ENCODE peak calls at places on chromosome 12, in eight cellular contexts. One of them, this sample, is unnamed.

GRCh38 chr12:32266756-32267155 is 132.6 kb upstream of the FGD4 start:
- DNase-seq in nephron progenitor cell: no peak
- DNase-seq in T follicular helper cell: no peak
- DNase-seq in T-cell: no peak
- DNase-seq in smooth muscle cell of the brain vasculature: no peak
- DNase-seq in C1 segment of cervical spinal cord: no peak
- DNase-seq in uterus: no peak
- DNase-seq in cortex of kidney: no peak
- DNase-seq in this sample: no peak

GRCh38 chr12:9064201-9064814 is 51.4 kb downstream of the A2M start:
- DNase-seq in T follicular helper cell: peak
- DNase-seq in C1 segment of cervical spinal cord: no peak
- DNase-seq in nephron progenitor cell: peak
- DNase-seq in smooth muscle cell of the brain vasculature: no peak
- DNase-seq in T-cell: peak
- DNase-seq in uterus: peak
- DNase-seq in cortex of kidney: no peak
- DNase-seq in this sample: no peak

GRCh38 chr12:5898874-5899273 is 46.2 kb downstream of the ANO2 start:
- DNase-seq in C1 segment of cervical spinal cord: no peak
- DNase-seq in cortex of kidney: no peak
- DNase-seq in nephron progenitor cell: no peak
- DNase-seq in T-cell: no peak
- DNase-seq in uterus: no peak
- DNase-seq in smooth muscle cell of the brain vasculature: no peak
- DNase-seq in T follicular helper cell: no peak
- DNase-seq in this sample: peak

GRCh38 chr12:119940881-119941280 is 48.2 kb upstream of the BICDL1 start:
- DNase-seq in smooth muscle cell of the brain vasculature: no peak
- DNase-seq in C1 segment of cervical spinal cord: no peak
- DNase-seq in T follicular helper cell: no peak
- DNase-seq in T-cell: no peak
- DNase-seq in uterus: no peak
- DNase-seq in nephron progenitor cell: no peak
- DNase-seq in cortex of kidney: no peak
- DNase-seq in this sample: no peak

GRCh38 chr12:72072613-72073212 is 134.1 kb downstream of the TPH2 start:
- DNase-seq in T follicular helper cell: no peak
- DNase-seq in cortex of kidney: no peak
- DNase-seq in uterus: no peak
- DNase-seq in C1 segment of cervical spinal cord: no peak
- DNase-seq in smooth muscle cell of the brain vasculature: no peak
- DNase-seq in T-cell: no peak
- DNase-seq in nephron progenitor cell: no peak
- DNase-seq in this sample: no peak

GRCh38 chr12:114339626-114340025 is 66.3 kb downstream of the TBX5 start:
- DNase-seq in smooth muscle cell of the brain vasculature: no peak
- DNase-seq in cortex of kidney: no peak
- DNase-seq in T follicular helper cell: no peak
- DNase-seq in nephron progenitor cell: no peak
- DNase-seq in C1 segment of cervical spinal cord: no peak
- DNase-seq in T-cell: no peak
- DNase-seq in uterus: no peak
- DNase-seq in this sample: no peak

GRCh38 chr12:47984331-47984801 is 19.9 kb downstream of the COL2A1 start:
- DNase-seq in T-cell: no peak
- DNase-seq in nephron progenitor cell: no peak
- DNase-seq in smooth muscle cell of the brain vasculature: no peak
- DNase-seq in C1 segment of cervical spinal cord: no peak
- DNase-seq in T follicular helper cell: no peak
- DNase-seq in cortex of kidney: no peak
- DNase-seq in uterus: no peak
- DNase-seq in this sample: no peak

GRCh38 chr12:4763549-4763948 is 43.3 kb downstream of the GALNT8 start:
- DNase-seq in cortex of kidney: no peak
- DNase-seq in T follicular helper cell: no peak
- DNase-seq in smooth muscle cell of the brain vasculature: no peak
- DNase-seq in T-cell: no peak
- DNase-seq in uterus: peak
- DNase-seq in nephron progenitor cell: peak
- DNase-seq in C1 segment of cervical spinal cord: no peak
- DNase-seq in this sample: no peak

GRCh38 chr12:6532051-6532926 is 2.0 kb upstream of the GAPDH start:
- DNase-seq in C1 segment of cervical spinal cord: no peak
- DNase-seq in nephron progenitor cell: peak
- DNase-seq in uterus: peak
- DNase-seq in T-cell: peak
- DNase-seq in cortex of kidney: no peak
- DNase-seq in smooth muscle cell of the brain vasculature: no peak
- DNase-seq in T follicular helper cell: peak
- DNase-seq in this sample: no peak

GRCh38 chr12:75913502-75914110 is 118.0 kb downstream of the PHLDA1 start:
- DNase-seq in uterus: no peak
- DNase-seq in C1 segment of cervical spinal cord: no peak
- DNase-seq in T-cell: no peak
- DNase-seq in cortex of kidney: no peak
- DNase-seq in smooth muscle cell of the brain vasculature: no peak
- DNase-seq in T follicular helper cell: no peak
- DNase-seq in nephron progenitor cell: no peak
- DNase-seq in this sample: no peak

GRCh38 chr12:52976574-52977071 is 27.7 kb downstream of the KRT18 start:
- DNase-seq in C1 segment of cervical spinal cord: no peak
- DNase-seq in T-cell: no peak
- DNase-seq in T follicular helper cell: no peak
- DNase-seq in uterus: no peak
- DNase-seq in smooth muscle cell of the brain vasculature: no peak
- DNase-seq in cortex of kidney: no peak
- DNase-seq in nephron progenitor cell: peak
- DNase-seq in this sample: no peak

GRCh38 chr12:65886996-65887395 is 62.7 kb downstream of the HMGA2 start:
- DNase-seq in T-cell: no peak
- DNase-seq in smooth muscle cell of the brain vasculature: no peak
- DNase-seq in uterus: no peak
- DNase-seq in C1 segment of cervical spinal cord: no peak
- DNase-seq in T follicular helper cell: no peak
- DNase-seq in nephron progenitor cell: no peak
- DNase-seq in cortex of kidney: no peak
- DNase-seq in this sample: no peak

GRCh38 chr12:27907766-27908165 is 64.8 kb downstream of the PTHLH start:
- DNase-seq in C1 segment of cervical spinal cord: no peak
- DNase-seq in T follicular helper cell: no peak
- DNase-seq in cortex of kidney: no peak
- DNase-seq in T-cell: no peak
- DNase-seq in nephron progenitor cell: no peak
- DNase-seq in uterus: no peak
- DNase-seq in smooth muscle cell of the brain vasculature: no peak
- DNase-seq in this sample: no peak

GRCh38 chr12:96255077-96255476 is 60.9 kb downstream of the ELK3 start:
- DNase-seq in smooth muscle cell of the brain vasculature: peak
- DNase-seq in T follicular helper cell: no peak
- DNase-seq in T-cell: no peak
- DNase-seq in C1 segment of cervical spinal cord: no peak
- DNase-seq in cortex of kidney: no peak
- DNase-seq in uterus: peak
- DNase-seq in nephron progenitor cell: no peak
- DNase-seq in this sample: no peak

GRCh38 chr12:132100306-132101065 is 43.6 kb downstream of the DDX51 start:
- DNase-seq in T follicular helper cell: no peak
- DNase-seq in C1 segment of cervical spinal cord: no peak
- DNase-seq in cortex of kidney: no peak
- DNase-seq in uterus: no peak
- DNase-seq in smooth muscle cell of the brain vasculature: no peak
- DNase-seq in T-cell: no peak
- DNase-seq in nephron progenitor cell: no peak
- DNase-seq in this sample: no peak

GRCh38 chr12:93908846-93909592 is 231.8 kb downstream of the CRADD start:
- DNase-seq in T follicular helper cell: no peak
- DNase-seq in C1 segment of cervical spinal cord: no peak
- DNase-seq in nephron progenitor cell: no peak
- DNase-seq in cortex of kidney: no peak
- DNase-seq in smooth muscle cell of the brain vasculature: no peak
- DNase-seq in uterus: no peak
- DNase-seq in T-cell: no peak
- DNase-seq in this sample: no peak

GRCh38 chr12:111823891-111824290 is 18.1 kb upstream of the MAPKAPK5 start:
- DNase-seq in T-cell: no peak
- DNase-seq in C1 segment of cervical spinal cord: no peak
- DNase-seq in smooth muscle cell of the brain vasculature: no peak
- DNase-seq in T follicular helper cell: no peak
- DNase-seq in nephron progenitor cell: no peak
- DNase-seq in uterus: no peak
- DNase-seq in cortex of kidney: no peak
- DNase-seq in this sample: no peak

GRCh38 chr12:110585231-110585799 is 2.2 kb upstream of the PPTC7 start:
- DNase-seq in cortex of kidney: no peak
- DNase-seq in T follicular helper cell: no peak
- DNase-seq in nephron progenitor cell: no peak
- DNase-seq in T-cell: no peak
- DNase-seq in smooth muscle cell of the brain vasculature: no peak
- DNase-seq in uterus: no peak
- DNase-seq in C1 segment of cervical spinal cord: no peak
- DNase-seq in this sample: no peak

GRCh38 chr12:80708535-80709328 is 1.3 kb downstream of the MYF6 start:
- DNase-seq in uterus: no peak
- DNase-seq in T-cell: no peak
- DNase-seq in cortex of kidney: no peak
- DNase-seq in C1 segment of cervical spinal cord: no peak
- DNase-seq in T follicular helper cell: no peak
- DNase-seq in smooth muscle cell of the brain vasculature: no peak
- DNase-seq in nephron progenitor cell: peak
- DNase-seq in this sample: no peak